ENCODE peak calls at places on chromosomes 11 and 22, in four cellular contexts. T is midbrain; L is skeletal muscle cell; U is activated CD4-positive, alpha-beta T cell treated with anti-CD3 and anti-CD28 coated beads, Interleukin-2, amount 10 ng/mL, durations not matched to agents 24 days and 14 days. M is an unnamed sample.

GRCh38 chr11:19447150-19447566 is 206.4 kb upstream of the E2F8 start:
- DNase-seq in T (no peak), L (no peak), U (no peak), M (no peak)

GRCh38 chr11:18671246-18671645 is 27.3 kb upstream of the TMEM86A start:
- DNase-seq in T (no peak), L (no peak), U (no peak), M (no peak)

GRCh38 chr11:8613036-8613435 is 19.0 kb upstream of the STK33 start:
- DNase-seq in T (no peak), L (peak; percentile 27), U (no peak), M (no peak)

GRCh38 chr11:75214411-75214821 is 26.2 kb upstream of the TPBGL start:
- DNase-seq in T (peak; percentile 24), L (peak; percentile 14), U (peak; percentile 95), M (peak; percentile 37)

GRCh38 chr22:38755155-38755910 is 465 bp downstream of the SUN2 start:
- DNase-seq in T (peak; percentile 85), L (no peak), U (peak; percentile 89), M (peak; percentile 72)

GRCh38 chr22:25775501-25775900 is 33.5 kb downstream of the MYO18B start:
- DNase-seq in T (no peak), L (no peak), U (no peak), M (peak; percentile 58)

GRCh38 chr22:20642668-20643179 is 131.2 kb upstream of the SERPIND1 start:
- DNase-seq in T (no peak), L (no peak), U (no peak), M (no peak)

GRCh38 chr11:19290356-19290755 is 49.6 kb upstream of the E2F8 start:
- DNase-seq in T (no peak), L (no peak), U (no peak), M (no peak)

GRCh38 chr11:11039249-11039965 is 181.6 kb upstream of the ZBED5 start:
- DNase-seq in T (no peak), L (no peak), U (peak; percentile 38), M (no peak)

GRCh38 chr11:35126000-35126878 is 12.7 kb upstream of the CD44 start:
- DNase-seq in T (no peak), L (no peak), U (peak; percentile 79), M (no peak)

GRCh38 chr11:64015935-64016468 is 19.7 kb upstream of the FLRT1 start:
- DNase-seq in T (no peak), L (no peak), U (no peak), M (no peak)

GRCh38 chr11:66505276-66505816 is 5.1 kb upstream of the BBS1 start:
- DNase-seq in T (no peak), L (no peak), U (no peak), M (no peak)

GRCh38 chr11:14029415-14029814 is 66.9 kb downstream of the SPON1 start:
- DNase-seq in T (no peak), L (no peak), U (no peak), M (no peak)

GRCh38 chr11:131760191-131760951 is 390.0 kb downstream of the NTM start:
- DNase-seq in T (no peak), L (peak; percentile 84), U (no peak), M (peak; percentile 34)

GRCh38 chr22:20985720-20986119 is 3.6 kb downstream of the LZTR1 start:
- DNase-seq in T (no peak), L (no peak), U (no peak), M (no peak)

GRCh38 chr11:130522284-130522961 is 74.0 kb downstream of the ADAMTS15 start:
- DNase-seq in T (no peak), L (peak; percentile 86), U (no peak), M (no peak)

GRCh38 chr22:33082221-33082620 is 24.0 kb upstream of the SYN3 start:
- DNase-seq in T (no peak), L (no peak), U (no peak), M (no peak)

GRCh38 chr22:49148895-49149418 is 678.7 kb downstream of the BRD1 start:
- DNase-seq in T (no peak), L (no peak), U (no peak), M (no peak)

GRCh38 chr11:12889243-12889642 is 119.9 kb upstream of the RASSF10 start:
- DNase-seq in T (peak; percentile 6), L (peak; percentile 66), U (no peak), M (no peak)

GRCh38 chr11:79100093-79100704 is 340.6 kb downstream of the TENM4 start:
- DNase-seq in T (peak; percentile 33), L (no peak), U (peak; percentile 77), M (peak; percentile 41)